ENCODE peak calls at places on chromosomes 6 and 20, in five cellular contexts. One of them, this sample, is unnamed.

GRCh38 chr6:11848852-11849731 is 70.5 kb upstream of the ADTRP start:
- DNase-seq in MV-4-11: no peak
- DNase-seq in NCI-H1436 treated with DMSO at 0.1 percent for 48 hours: no peak
- DNase-seq in thoracic aorta: no peak
- DNase-seq in central memory CD4-positive, alpha-beta T cell: no peak
- DNase-seq in this sample: no peak

GRCh38 chr6:142621822-142622221 is 320.0 kb downstream of the ADGRG6 start:
- DNase-seq in central memory CD4-positive, alpha-beta T cell: no peak
- DNase-seq in thoracic aorta: no peak
- DNase-seq in NCI-H1436 treated with DMSO at 0.1 percent for 48 hours: no peak
- DNase-seq in MV-4-11: no peak
- DNase-seq in this sample: no peak

GRCh38 chr20:58374906-58375760 is 13.9 kb upstream of the VAPB start:
- DNase-seq in NCI-H1436 treated with DMSO at 0.1 percent for 48 hours: no peak
- DNase-seq in MV-4-11: no peak
- DNase-seq in central memory CD4-positive, alpha-beta T cell: no peak
- DNase-seq in thoracic aorta: no peak
- DNase-seq in this sample: no peak

GRCh38 chr6:2777249-2777648 is 12.1 kb downstream of the WRNIP1 start:
- DNase-seq in central memory CD4-positive, alpha-beta T cell: no peak
- DNase-seq in NCI-H1436 treated with DMSO at 0.1 percent for 48 hours: no peak
- DNase-seq in thoracic aorta: no peak
- DNase-seq in MV-4-11: no peak
- DNase-seq in this sample: no peak

GRCh38 chr6:133689863-133690262 is 199.1 kb upstream of the TCF21 start:
- DNase-seq in MV-4-11: no peak
- DNase-seq in thoracic aorta: no peak
- DNase-seq in central memory CD4-positive, alpha-beta T cell: no peak
- DNase-seq in NCI-H1436 treated with DMSO at 0.1 percent for 48 hours: no peak
- DNase-seq in this sample: no peak

GRCh38 chr6:152233547-152234320 is 403.4 kb downstream of the SYNE1 start:
- DNase-seq in thoracic aorta: no peak
- DNase-seq in NCI-H1436 treated with DMSO at 0.1 percent for 48 hours: no peak
- DNase-seq in MV-4-11: no peak
- DNase-seq in central memory CD4-positive, alpha-beta T cell: peak; percentile 38
- DNase-seq in this sample: no peak

GRCh38 chr20:25197173-25197869 is 1.8 kb downstream of the ENTPD6 start:
- DNase-seq in thoracic aorta: no peak
- DNase-seq in central memory CD4-positive, alpha-beta T cell: peak; percentile 21
- DNase-seq in NCI-H1436 treated with DMSO at 0.1 percent for 48 hours: no peak
- DNase-seq in MV-4-11: no peak
- DNase-seq in this sample: peak; percentile 57

GRCh38 chr20:24747015-24747712 is 201.9 kb upstream of the CST7 start:
- DNase-seq in MV-4-11: no peak
- DNase-seq in NCI-H1436 treated with DMSO at 0.1 percent for 48 hours: no peak
- DNase-seq in thoracic aorta: no peak
- DNase-seq in central memory CD4-positive, alpha-beta T cell: no peak
- DNase-seq in this sample: no peak

GRCh38 chr6:110422444-110422822 is 7.1 kb upstream of the DDO start:
- DNase-seq in MV-4-11: peak; percentile 92
- DNase-seq in thoracic aorta: no peak
- DNase-seq in central memory CD4-positive, alpha-beta T cell: no peak
- DNase-seq in NCI-H1436 treated with DMSO at 0.1 percent for 48 hours: no peak
- DNase-seq in this sample: no peak

GRCh38 chr6:37653933-37654565 is 43.6 kb downstream of the MDGA1 start:
- DNase-seq in central memory CD4-positive, alpha-beta T cell: no peak
- DNase-seq in MV-4-11: peak; percentile 78
- DNase-seq in thoracic aorta: no peak
- DNase-seq in NCI-H1436 treated with DMSO at 0.1 percent for 48 hours: no peak
- DNase-seq in this sample: peak; percentile 28

GRCh38 chr6:90940812-90941481 is 354.1 kb upstream of the MAP3K7 start:
- DNase-seq in thoracic aorta: no peak
- DNase-seq in MV-4-11: peak; percentile 62
- DNase-seq in NCI-H1436 treated with DMSO at 0.1 percent for 48 hours: no peak
- DNase-seq in central memory CD4-positive, alpha-beta T cell: peak; percentile 59
- DNase-seq in this sample: peak; percentile 64

GRCh38 chr6:137217801-137218472 is 1.2 kb downstream of the IFNGR1 start:
- DNase-seq in NCI-H1436 treated with DMSO at 0.1 percent for 48 hours: no peak
- DNase-seq in central memory CD4-positive, alpha-beta T cell: no peak
- DNase-seq in MV-4-11: peak; percentile 85
- DNase-seq in thoracic aorta: no peak
- DNase-seq in this sample: peak; percentile 11

GRCh38 chr6:1630212-1630770 is 20.6 kb downstream of the FOXC1 start:
- DNase-seq in central memory CD4-positive, alpha-beta T cell: no peak
- DNase-seq in NCI-H1436 treated with DMSO at 0.1 percent for 48 hours: no peak
- DNase-seq in thoracic aorta: no peak
- DNase-seq in MV-4-11: no peak
- DNase-seq in this sample: no peak

GRCh38 chr6:143335865-143336264 is 114.6 kb downstream of the ADAT2 start:
- DNase-seq in MV-4-11: no peak
- DNase-seq in NCI-H1436 treated with DMSO at 0.1 percent for 48 hours: no peak
- DNase-seq in thoracic aorta: no peak
- DNase-seq in central memory CD4-positive, alpha-beta T cell: no peak
- DNase-seq in this sample: no peak

GRCh38 chr20:51140671-51141070 is 117.8 kb upstream of the KCNG1 start:
- DNase-seq in thoracic aorta: no peak
- DNase-seq in MV-4-11: no peak
- DNase-seq in central memory CD4-positive, alpha-beta T cell: no peak
- DNase-seq in NCI-H1436 treated with DMSO at 0.1 percent for 48 hours: no peak
- DNase-seq in this sample: no peak

GRCh38 chr6:18309046-18309445 is 44.7 kb upstream of the DEK start:
- DNase-seq in MV-4-11: no peak
- DNase-seq in thoracic aorta: no peak
- DNase-seq in NCI-H1436 treated with DMSO at 0.1 percent for 48 hours: no peak
- DNase-seq in central memory CD4-positive, alpha-beta T cell: no peak
- DNase-seq in this sample: no peak

GRCh38 chr6:26268659-26269402 is 96.2 kb upstream of the BTN3A2 start:
- DNase-seq in NCI-H1436 treated with DMSO at 0.1 percent for 48 hours: no peak
- DNase-seq in MV-4-11: no peak
- DNase-seq in thoracic aorta: no peak
- DNase-seq in central memory CD4-positive, alpha-beta T cell: no peak
- DNase-seq in this sample: peak; percentile 64

GRCh38 chr6:35487653-35488516 is 9.0 kb downstream of the TEAD3 start:
- DNase-seq in NCI-H1436 treated with DMSO at 0.1 percent for 48 hours: no peak
- DNase-seq in thoracic aorta: no peak
- DNase-seq in central memory CD4-positive, alpha-beta T cell: no peak
- DNase-seq in MV-4-11: peak; percentile 94
- DNase-seq in this sample: peak; percentile 55

GRCh38 chr6:68653706-68654089 is 18.6 kb downstream of the ADGRB3 start:
- DNase-seq in MV-4-11: no peak
- DNase-seq in thoracic aorta: no peak
- DNase-seq in central memory CD4-positive, alpha-beta T cell: no peak
- DNase-seq in NCI-H1436 treated with DMSO at 0.1 percent for 48 hours: no peak
- DNase-seq in this sample: no peak

GRCh38 chr6:169587992-169588391 is 113.8 kb downstream of the WDR27 start:
- DNase-seq in central memory CD4-positive, alpha-beta T cell: no peak
- DNase-seq in MV-4-11: no peak
- DNase-seq in NCI-H1436 treated with DMSO at 0.1 percent for 48 hours: no peak
- DNase-seq in thoracic aorta: no peak
- DNase-seq in this sample: no peak

GRCh38 chr6:109118337-109118736 is 23.0 kb downstream of the CEP57L1 start:
- DNase-seq in MV-4-11: no peak
- DNase-seq in NCI-H1436 treated with DMSO at 0.1 percent for 48 hours: no peak
- DNase-seq in central memory CD4-positive, alpha-beta T cell: no peak
- DNase-seq in thoracic aorta: no peak
- DNase-seq in this sample: no peak

GRCh38 chr6:23655502-23655901 is 470.5 kb upstream of the NRSN1 start:
- DNase-seq in MV-4-11: no peak
- DNase-seq in thoracic aorta: no peak
- DNase-seq in central memory CD4-positive, alpha-beta T cell: no peak
- DNase-seq in NCI-H1436 treated with DMSO at 0.1 percent for 48 hours: no peak
- DNase-seq in this sample: no peak

GRCh38 chr6:155313602-155314091 is 637 bp downstream of the TFB1M start:
- DNase-seq in central memory CD4-positive, alpha-beta T cell: no peak
- DNase-seq in MV-4-11: peak; percentile 16
- DNase-seq in thoracic aorta: no peak
- DNase-seq in NCI-H1436 treated with DMSO at 0.1 percent for 48 hours: no peak
- DNase-seq in this sample: peak; percentile 33

GRCh38 chr6:158225767-158226166 is 57.6 kb downstream of the GTF2H5 start:
- DNase-seq in MV-4-11: no peak
- DNase-seq in central memory CD4-positive, alpha-beta T cell: no peak
- DNase-seq in thoracic aorta: no peak
- DNase-seq in NCI-H1436 treated with DMSO at 0.1 percent for 48 hours: no peak
- DNase-seq in this sample: no peak

GRCh38 chr6:119533603-119534279 is 184.2 kb upstream of the MAN1A1 start:
- DNase-seq in central memory CD4-positive, alpha-beta T cell: no peak
- DNase-seq in thoracic aorta: no peak
- DNase-seq in MV-4-11: peak; percentile 46
- DNase-seq in NCI-H1436 treated with DMSO at 0.1 percent for 48 hours: no peak
- DNase-seq in this sample: peak; percentile 83

GRCh38 chr20:61544910-61545889 is 293.1 kb downstream of the CDH4 start:
- DNase-seq in MV-4-11: no peak
- DNase-seq in NCI-H1436 treated with DMSO at 0.1 percent for 48 hours: no peak
- DNase-seq in central memory CD4-positive, alpha-beta T cell: no peak
- DNase-seq in thoracic aorta: no peak
- DNase-seq in this sample: no peak

This sample was measured in SW480.